ENCODE peak calls at places on chromosomes 12 and 14, in eight cellular contexts. L is IMR-90; M is lower leg skin; J is hepatocyte; V is mucosa of descending colon; C is cardiac fibroblast; Y is CD8-positive, alpha-beta T cell; E is prostate gland. B is an unnamed sample.
A peak's percentile ranks its signal among the peaks of the same experiment; 100 is the strongest.

GRCh38 chr14:96858643-96859042 is 61.5 kb downstream of the VRK1 start:
- DNase-seq in L (no peak), M (no peak), J (no peak), V (no peak), C (no peak), Y (no peak), E (no peak), B (no peak)

GRCh38 chr14:52068741-52069616 is at the start of gene NID2:
- DNase-seq in L (peak; percentile 95), M (peak; percentile 95), J (peak; percentile 90), V (peak; percentile 83), C (peak; percentile 97), Y (peak; percentile 34), E (peak; percentile 30), B (peak; percentile 84)

GRCh38 chr14:38210168-38210567 is 2.5 kb downstream of the SSTR1 start:
- DNase-seq in L (peak; percentile 86), M (no peak), J (peak; percentile 16), V (peak; percentile 26), C (peak; percentile 70), Y (no peak), E (no peak), B (no peak)

GRCh38 chr12:85672436-85672835 is 163.8 kb downstream of the RASSF9 start:
- DNase-seq in L (no peak), M (no peak), J (no peak), V (no peak), C (no peak), Y (no peak), E (no peak), B (no peak)

GRCh38 chr12:111034911-111035577 is 114.7 kb upstream of the MYL2 start:
- DNase-seq in L (no peak), M (no peak), J (no peak), V (no peak), C (peak; percentile 9), Y (no peak), E (no peak), B (peak; percentile 41)

GRCh38 chr14:35046751-35047536 is 872 bp downstream of the FAM177A1 start:
- DNase-seq in L (peak; percentile 4), M (peak; percentile 89), J (peak; percentile 75), V (peak; percentile 81), C (peak; percentile 13), Y (no peak), E (peak; percentile 51), B (no peak)

GRCh38 chr12:18810537-18811253 is 72.8 kb downstream of the CAPZA3 start:
- DNase-seq in L (no peak), M (no peak), J (no peak), V (no peak), C (no peak), Y (no peak), E (no peak), B (no peak)

GRCh38 chr12:18752280-18752920 is 14.5 kb downstream of the CAPZA3 start:
- DNase-seq in L (peak; percentile 95), M (no peak), J (peak; percentile 27), V (no peak), C (peak; percentile 94), Y (no peak), E (no peak), B (peak; percentile 52)

GRCh38 chr12:107375231-107375630 is 281.9 kb upstream of the CRY1 start:
- DNase-seq in L (no peak), M (no peak), J (no peak), V (no peak), C (no peak), Y (no peak), E (no peak), B (no peak)

GRCh38 chr12:119154435-119154818 is 24.3 kb upstream of the HSPB8 start:
- DNase-seq in L (no peak), M (no peak), J (peak; percentile 63), V (no peak), C (no peak), Y (no peak), E (no peak), B (peak; percentile 80)

GRCh38 chr12:131348226-131349010 is 362.5 kb upstream of the SFSWAP start:
- DNase-seq in L (no peak), M (peak; percentile 52), J (no peak), V (no peak), C (no peak), Y (no peak), E (no peak), B (no peak)

GRCh38 chr12:72089678-72090077 is 151.0 kb downstream of the TPH2 start:
- DNase-seq in L (no peak), M (no peak), J (no peak), V (no peak), C (no peak), Y (no peak), E (no peak), B (no peak)

GRCh38 chr12:54135621-54136027 is 53.2 kb downstream of the SMUG1 start:
- DNase-seq in L (no peak), M (no peak), J (peak; percentile 63), V (no peak), C (no peak), Y (no peak), E (no peak), B (no peak)

GRCh38 chr12:54977155-54977554 is 7.4 kb downstream of the TESPA1 start:
- DNase-seq in L (peak; percentile 56), M (no peak), J (no peak), V (no peak), C (peak; percentile 75), Y (no peak), E (no peak), B (no peak)

GRCh38 chr12:124737040-124737419 is 126.6 kb downstream of the SCARB1 start:
- DNase-seq in L (peak; percentile 49), M (no peak), J (no peak), V (no peak), C (no peak), Y (no peak), E (no peak), B (no peak)

GRCh38 chr14:68050177-68050576 is 230.6 kb downstream of the RAD51B start:
- DNase-seq in L (no peak), M (no peak), J (no peak), V (no peak), C (no peak), Y (no peak), E (no peak), B (no peak)

GRCh38 chr12:1488908-1489381 is 105.4 kb downstream of the FBXL14 start:
- DNase-seq in L (peak; percentile 40), M (peak; percentile 66), J (peak; percentile 37), V (no peak), C (peak; percentile 75), Y (peak; percentile 30), E (no peak), B (no peak)

GRCh38 chr14:51251486-51251885 is 11.4 kb downstream of the TMX1 start:
- DNase-seq in L (no peak), M (no peak), J (no peak), V (no peak), C (no peak), Y (no peak), E (no peak), B (no peak)

GRCh38 chr14:97692084-97692483 is 894.9 kb downstream of the VRK1 start:
- DNase-seq in L (no peak), M (no peak), J (no peak), V (no peak), C (no peak), Y (no peak), E (no peak), B (no peak)

GRCh38 chr14:53470351-53471043 is 317.4 kb upstream of the DDHD1 start:
- DNase-seq in L (peak; percentile 60), M (no peak), J (no peak), V (no peak), C (no peak), Y (no peak), E (peak; percentile 47), B (no peak)

GRCh38 chr14:81751198-81751597 is 217.5 kb upstream of the SEL1L start:
- DNase-seq in L (no peak), M (no peak), J (no peak), V (no peak), C (no peak), Y (no peak), E (no peak), B (no peak)
- TF ChIP-seq CTCF in L (no peak), M (no peak), J (no peak), V (no peak), C (no peak), Y (no peak), E (no peak), B (no peak)

GRCh38 chr14:61380984-61381383 is 59.6 kb downstream of the PRKCH start:
- DNase-seq in L (no peak), M (no peak), J (no peak), V (no peak), C (no peak), Y (peak; percentile 35), E (no peak), B (no peak)
- TF ChIP-seq CTCF in L (no peak), M (no peak), J (no peak), V (no peak), C (no peak), Y (peak; percentile 36), E (no peak), B (no peak)

GRCh38 chr12:116277393-116278258 is at the start of gene MED13L:
- DNase-seq in L (peak; percentile 78), M (peak; percentile 97), J (peak; percentile 96), V (peak; percentile 95), C (peak; percentile 83), Y (peak; percentile 89), E (peak; percentile 87), B (peak; percentile 96)
- TF ChIP-seq CTCF in L (peak; percentile 49), M (no peak), J (peak; percentile 50), V (peak; percentile 33), C (peak; percentile 7), Y (no peak), E (peak; percentile 62), B (peak; percentile 18)

DNA sequence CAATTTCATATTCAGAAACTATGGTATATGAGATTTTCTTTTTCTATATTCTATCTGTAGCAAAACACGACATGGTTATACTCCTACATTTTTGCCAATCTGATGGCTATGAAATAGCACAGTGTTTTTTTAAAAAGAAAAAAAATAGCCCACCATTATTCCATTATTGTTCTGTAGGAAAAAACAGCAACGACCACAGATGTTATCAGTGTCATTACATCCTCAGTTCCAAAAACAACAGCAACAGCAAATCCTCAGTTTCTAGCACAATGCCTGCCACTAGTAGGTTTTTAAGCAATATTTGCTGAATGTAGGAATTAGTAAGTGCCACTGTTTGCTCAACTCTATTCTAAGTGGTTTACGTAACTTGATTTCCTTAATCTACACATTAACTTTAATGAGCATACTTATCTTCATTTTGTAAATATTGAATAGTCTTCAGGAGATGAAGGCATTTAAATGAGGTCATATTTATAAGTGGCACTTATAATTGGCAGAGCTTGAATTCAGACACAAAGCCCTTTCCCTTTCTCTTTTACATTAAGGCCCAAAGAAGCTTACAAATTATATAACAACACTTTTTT is 8.3 kb downstream of the RNASE6 start:
- DNase-seq in L (no peak), M (no peak), J (no peak), V (no peak), C (no peak), Y (no peak), E (no peak), B (no peak)
- TF ChIP-seq CTCF in L (no peak), M (no peak), J (no peak), V (no peak), C (no peak), Y (no peak), E (no peak), B (no peak)

DNA sequence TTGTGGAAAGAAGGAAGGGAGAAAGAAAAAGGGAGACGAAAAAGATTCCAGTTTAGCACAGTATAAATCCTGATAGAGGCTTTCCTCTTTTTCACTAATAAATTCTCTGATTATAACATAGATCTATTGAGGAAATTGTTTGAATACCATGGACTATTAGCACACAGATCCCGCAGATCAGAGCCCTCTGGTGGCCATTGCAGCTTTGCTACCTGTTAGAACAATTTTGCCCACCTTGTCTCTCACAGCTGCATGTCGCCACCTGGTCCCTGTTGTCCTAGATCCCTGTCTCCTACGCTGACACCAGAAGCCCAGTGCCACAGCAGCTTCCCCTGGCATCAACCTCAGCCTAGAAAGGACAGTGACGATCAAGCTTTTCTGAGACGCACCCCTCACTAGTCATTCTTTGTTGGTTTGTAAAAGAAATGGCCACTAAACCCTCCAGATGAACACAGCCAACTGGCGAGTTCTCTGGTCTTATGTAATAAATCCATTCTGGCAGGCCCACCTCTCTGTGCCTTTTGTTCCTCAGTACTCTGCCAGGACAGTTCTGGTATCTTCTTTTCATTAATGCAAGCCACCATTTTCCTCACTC is 9.9 kb downstream of the GPHB5 start:
- DNase-seq in L (peak; percentile 29), M (no peak), J (peak; percentile 60), V (no peak), C (peak; percentile 35), Y (no peak), E (no peak), B (peak; percentile 41)
- TF ChIP-seq CTCF in L (peak; percentile 51), M (no peak), J (peak; percentile 56), V (no peak), C (peak; percentile 59), Y (peak; percentile 32), E (no peak), B (peak; percentile 44)

B was measured in endothelial cell.